ENCODE peak calls at places on chromosomes 4 and X, in nine cellular contexts. X, G, R, J, T, B, Y, Z and H are unnamed samples.

GRCh38 chr4:176834531-176834930 is 41.8 kb upstream of the VEGFC start:
- DNase-seq in X (no peak), G (no peak), R (no peak), J (no peak), T (no peak), B (no peak), Y (no peak), Z (no peak), H (no peak)

GRCh38 chrX:153226344-153227190 is 47.5 kb downstream of the MAGEA1 start:
- DNase-seq in X (peak; percentile 54), G (no peak), R (peak; percentile 67), J (peak; percentile 31), T (peak; percentile 17), B (no peak), Y (peak; percentile 17), Z (peak; percentile 4), H (no peak)

GRCh38 chr4:13171292-13172057 is 312.7 kb downstream of the RAB28 start:
- DNase-seq in X (no peak), G (no peak), R (no peak), J (no peak), T (no peak), B (no peak), Y (no peak), Z (no peak), H (no peak)

GRCh38 chr4:101230806-101231426 is 116.4 kb downstream of the PPP3CA start:
- DNase-seq in X (peak; percentile 30), G (no peak), R (peak; percentile 7), J (no peak), T (no peak), B (no peak), Y (no peak), Z (no peak), H (no peak)

GRCh38 chr4:122480023-122480422 is 23.5 kb upstream of the IL2 start:
- DNase-seq in X (no peak), G (no peak), R (peak; percentile 17), J (no peak), T (no peak), B (no peak), Y (no peak), Z (no peak), H (no peak)

GRCh38 chr4:89752932-89753598 is 83.9 kb downstream of the SNCA start:
- DNase-seq in X (no peak), G (no peak), R (no peak), J (no peak), T (no peak), B (no peak), Y (no peak), Z (peak; percentile 85), H (no peak)

GRCh38 chrX:108000751-108001150 is 18.6 kb upstream of the TEX13B start:
- DNase-seq in X (no peak), G (no peak), R (peak; percentile 10), J (no peak), T (no peak), B (no peak), Y (no peak), Z (peak; percentile 12), H (no peak)

GRCh38 chr4:40186665-40187014 is 10.2 kb upstream of the RHOH start:
- DNase-seq in X (no peak), G (no peak), R (no peak), J (no peak), T (no peak), B (no peak), Y (no peak), Z (no peak), H (no peak)

GRCh38 chrX:45479196-45479834 is 278.6 kb upstream of the DIPK2B start:
- DNase-seq in X (no peak), G (no peak), R (peak; percentile 88), J (no peak), T (no peak), B (no peak), Y (no peak), Z (no peak), H (no peak)

GRCh38 chrX:133726211-133726630 is 259.2 kb downstream of the GPC3 start:
- DNase-seq in X (peak; percentile 86), G (no peak), R (peak; percentile 93), J (no peak), T (no peak), B (no peak), Y (no peak), Z (peak; percentile 55), H (no peak)

GRCh38 chrX:11893933-11894710 is 136.1 kb downstream of the MSL3 start:
- DNase-seq in X (no peak), G (no peak), R (no peak), J (no peak), T (no peak), B (no peak), Y (no peak), Z (no peak), H (no peak)

GRCh38 chr4:26871611-26872010 is 11.0 kb downstream of the STIM2 start:
- DNase-seq in X (peak; percentile 90), G (no peak), R (no peak), J (no peak), T (peak; percentile 31), B (no peak), Y (no peak), Z (peak; percentile 15), H (no peak)

GRCh38 chrX:19303216-19303880 is 40.4 kb upstream of the PDHA1 start:
- DNase-seq in X (peak; percentile 59), G (no peak), R (peak; percentile 42), J (no peak), T (peak; percentile 50), B (no peak), Y (peak; percentile 40), Z (no peak), H (no peak)

GRCh38 chrX:141736656-141737055 is 38.1 kb upstream of the SPANXD start:
- DNase-seq in X (no peak), G (no peak), R (no peak), J (no peak), T (no peak), B (no peak), Y (no peak), Z (no peak), H (no peak)

DNA sequence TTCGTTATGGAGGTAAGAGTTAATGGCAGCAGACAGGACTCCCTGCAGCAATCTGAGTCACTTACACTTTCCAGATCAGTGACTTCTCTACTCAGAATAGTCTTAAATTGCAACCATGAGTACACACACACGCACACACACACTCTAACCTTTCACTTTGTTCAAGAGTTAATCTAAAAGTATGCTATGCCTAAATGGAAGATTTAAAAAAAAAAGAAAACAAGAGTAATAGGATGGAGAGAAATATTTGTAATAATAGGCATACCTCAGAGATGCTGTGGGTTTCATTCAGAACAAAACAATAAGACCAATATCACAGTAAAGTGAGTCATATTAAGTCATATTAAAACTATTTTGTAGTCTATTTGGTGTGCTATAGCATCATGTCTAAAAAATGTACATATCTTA is 969.1 kb upstream of the PCDH10 start:
- DNase-seq in X (no peak), G (no peak), R (peak; percentile 69), J (no peak), T (no peak), B (no peak), Y (no peak), Z (no peak), H (no peak)
- H3K27ac ChIP-seq in X (no peak overlapping the region), G (no peak overlapping the region), R (peak overlapping the region; percentile 59), J (no peak overlapping the region), T (no peak overlapping the region), B (no peak overlapping the region), Y (no peak overlapping the region), Z (no peak overlapping the region), H (no peak overlapping the region)

DNA sequence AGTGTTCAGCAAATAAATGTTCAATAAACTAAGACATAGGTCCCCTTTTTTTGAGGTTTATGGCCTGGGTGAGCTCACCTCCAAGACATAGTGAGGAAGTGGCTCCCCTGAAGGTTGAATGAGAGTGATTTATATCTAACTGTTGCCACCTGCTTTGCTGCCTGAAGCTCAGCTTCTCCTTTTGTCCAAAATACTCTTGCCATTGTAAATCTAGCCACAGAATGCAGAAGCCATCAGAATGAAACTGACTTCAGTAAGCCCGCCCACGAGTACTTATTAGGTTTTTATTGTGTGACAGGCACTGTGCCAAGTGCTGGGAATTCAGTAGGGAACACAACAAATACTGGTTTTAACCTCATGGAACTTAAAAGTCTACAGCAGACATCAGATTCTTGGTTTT is 18.0 kb downstream of the SPINK2 start:
- DNase-seq in X (peak; percentile 12), G (no peak), R (peak; percentile 15), J (no peak), T (no peak), B (no peak), Y (no peak), Z (no peak), H (no peak)
- H3K27ac ChIP-seq in X (no peak overlapping the region), G (no peak overlapping the region), R (no peak overlapping the region), J (no peak overlapping the region), T (no peak overlapping the region), B (no peak overlapping the region), Y (no peak overlapping the region), Z (no peak overlapping the region), H (no peak overlapping the region)

DNA sequence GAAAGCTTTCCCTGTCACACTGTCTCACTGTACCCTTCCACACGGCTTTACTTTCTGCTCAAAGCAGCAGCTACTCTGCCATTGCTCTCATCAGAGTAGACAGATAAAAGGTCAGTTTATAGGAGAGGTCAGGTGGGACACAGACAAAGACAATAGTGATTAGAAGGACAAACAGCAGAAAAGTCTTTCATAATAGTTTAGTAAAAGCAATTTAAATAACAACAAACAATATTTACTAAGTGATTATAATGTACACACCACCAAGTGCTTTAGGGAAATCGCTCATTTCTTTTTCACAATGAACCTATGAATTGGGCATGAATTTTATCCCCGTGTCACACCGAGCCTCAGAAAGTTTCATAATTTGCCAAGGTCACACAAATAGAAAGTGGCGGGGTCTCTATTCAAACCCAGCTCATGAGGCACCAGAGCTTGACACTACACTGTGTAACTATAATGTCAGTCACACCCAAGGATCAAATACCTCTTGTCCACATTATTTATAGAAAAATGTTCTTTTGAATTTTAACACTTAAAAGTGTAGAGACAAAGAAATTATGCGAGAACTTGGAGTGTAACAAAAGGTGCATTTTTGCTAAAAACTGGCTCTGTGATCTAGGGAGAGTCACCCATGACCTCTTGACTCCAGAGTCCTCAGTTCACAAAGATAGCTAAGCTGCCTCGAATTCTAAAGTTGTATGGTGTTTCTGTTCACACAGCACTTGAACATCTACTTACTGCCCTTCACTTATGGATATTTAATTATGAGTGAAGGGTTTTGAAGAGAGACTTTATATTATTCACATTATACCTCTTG is 24.5 kb upstream of the SORBS2 start:
- DNase-seq in X (no peak), G (no peak), R (no peak), J (no peak), T (no peak), B (no peak), Y (no peak), Z (no peak), H (no peak)
- H3K27ac ChIP-seq in X (no peak overlapping the region), G (peak overlapping the region; percentile 75), R (no peak overlapping the region), J (peak overlapping the region; percentile 84), T (peak overlapping the region; percentile 80), B (peak overlapping the region; percentile 57), Y (no peak overlapping the region), Z (no peak overlapping the region), H (no peak overlapping the region)

DNA sequence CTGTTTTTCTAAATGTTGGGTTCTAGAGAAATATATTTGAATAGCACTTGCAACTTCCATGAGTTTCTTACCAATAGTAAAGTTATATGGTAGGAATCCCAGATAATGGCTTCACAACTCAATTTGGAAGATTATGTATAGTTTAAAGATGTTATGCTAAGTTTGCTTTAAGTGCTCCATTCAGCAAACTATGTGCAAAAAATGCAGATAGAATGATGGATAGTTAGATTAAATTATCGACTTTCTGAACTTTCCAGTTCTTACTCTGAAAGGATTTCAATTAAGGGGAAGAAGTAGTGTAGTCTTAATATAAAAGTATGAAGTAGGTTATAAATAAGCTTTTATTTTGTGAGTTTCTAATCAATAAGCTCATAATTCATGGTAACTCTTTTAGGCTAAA is 60.7 kb upstream of the NFKB1 start:
- DNase-seq in X (no peak), G (no peak), R (no peak), J (no peak), T (no peak), B (no peak), Y (no peak), Z (no peak), H (no peak)
- H3K27ac ChIP-seq in X (no peak overlapping the region), G (no peak overlapping the region), R (no peak overlapping the region), J (no peak overlapping the region), T (no peak overlapping the region), B (no peak overlapping the region), Y (peak overlapping the region; percentile 91), Z (no peak overlapping the region), H (no peak overlapping the region)